ENCODE peak calls at places on chromosomes 16 and 17, in nine cellular contexts. S is heart left ventricle, K is SK-N-SH, C is GM23338, R is thoracic aorta, E is endothelial cell of umbilical vein, D is AG04450, M is lower lobe of right lung, N is upper lobe of right lung. F is an unnamed sample. For H3K27me3, the result is how much of the 10 kb centered on the place peaks cover.

GRCh38 chr16:22941970-22942501 is 128.1 kb downstream of the HS3ST2 start:
- DNase-seq in D (no peak), M (no peak), R (no peak), K (no peak), C (no peak), N (no peak), E (no peak), S (no peak), F (no peak)

GRCh38 chr16:89054261-89054661 is 39.4 kb upstream of the ACSF3 start:
- DNase-seq in E (no peak), S (no peak), D (no peak), R (no peak), N (no peak), M (no peak), C (no peak), K (no peak), F (no peak)

GRCh38 chr17:21286771-21287702 is 2.5 kb downstream of the MAP2K3 start:
- DNase-seq in M (no peak), E (no peak), R (no peak), C (no peak), N (peak), K (no peak), S (no peak), D (no peak), F (no peak)

GRCh38 chr16:3214904-3215600 is 19.9 kb downstream of the ZNF200 start:
- DNase-seq in D (no peak), C (no peak), N (no peak), K (no peak), R (no peak), M (no peak), E (no peak), S (no peak), F (peak)

GRCh38 chr17:77634710-77635109 is 323.8 kb upstream of the TNRC6C start:
- DNase-seq in E (peak), S (no peak), N (no peak), R (no peak), M (no peak), D (no peak), K (no peak), C (no peak), F (no peak)

GRCh38 chr17:76538281-76538931 is 897 bp upstream of the CYGB start:
- DNase-seq in E (no peak), S (no peak), N (peak), M (peak), C (peak), K (peak), D (no peak), R (no peak), F (no peak)

GRCh38 chr17:1709971-1710806 is at the start of gene TLCD2:
- DNase-seq in C (peak), R (no peak), K (peak), M (peak), D (no peak), E (peak), N (peak), S (peak), F (no peak)

GRCh38 chr16:31081428-31082351 is 7.1 kb downstream of the PRSS53 start:
- DNase-seq in N (no peak), K (no peak), M (no peak), S (no peak), R (no peak), C (no peak), E (no peak), D (no peak), F (no peak)

GRCh38 chr17:81371910-81372760 is 23.1 kb upstream of the BAHCC1 start:
- DNase-seq in R (no peak), S (peak), E (peak), N (no peak), K (peak), D (no peak), M (peak), C (peak), F (no peak)
- H3K27ac ChIP-seq in R (no peak), S (peak), E (no peak), N (no peak), K (no peak), D (no peak), M (peak), C (no peak), F (no peak)

GRCh38 chr16:75948441-75948840 is 222.2 kb upstream of the CPHXL start:
- DNase-seq in K (no peak), E (no peak), D (no peak), R (no peak), N (no peak), M (no peak), S (no peak), C (no peak), F (no peak)
- H3K27me3 ChIP-seq in K (under half), E (under half), D (under half), R (under half), N (under half), M (under half), S (under half), C (under half), F (under half)

DNA sequence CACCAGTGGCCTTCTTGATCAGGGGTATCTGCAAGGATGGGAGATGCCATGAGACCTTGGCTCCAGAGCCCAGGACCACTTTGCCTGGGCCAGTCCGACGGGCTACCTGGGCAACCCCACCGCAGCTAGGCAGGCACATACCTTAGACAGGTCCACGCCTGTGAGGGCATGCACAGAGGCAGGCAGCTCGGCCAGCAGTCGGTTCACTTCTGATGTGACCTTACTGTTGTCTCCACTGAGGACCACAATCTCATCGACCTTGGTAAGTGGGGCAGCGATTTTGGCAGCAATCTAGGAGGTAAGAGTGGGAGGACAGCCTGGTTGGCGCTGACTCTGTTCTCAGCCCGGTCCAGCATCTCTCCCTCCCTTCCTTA is 17.0 kb downstream of the FLOT2 start:
- DNase-seq in S (no peak), K (no peak), E (no peak), D (no peak), M (peak), R (no peak), N (no peak), C (no peak), F (no peak)
- H3K27ac ChIP-seq in S (no peak), K (no peak), E (no peak), D (no peak), M (no peak), R (no peak), N (no peak), C (no peak), F (no peak)

GRCh38 chr17:6706996-6707395 is 6.2 kb downstream of the SLC13A5 start:
- DNase-seq in N (peak), M (no peak), D (no peak), E (no peak), K (no peak), S (no peak), C (no peak), R (no peak), F (no peak)
- H3K27me3 ChIP-seq in N (under half), M (under half), D (under half), E (under half), K (half or more), S (under half), C (under half), R (under half), F (under half)

DNA sequence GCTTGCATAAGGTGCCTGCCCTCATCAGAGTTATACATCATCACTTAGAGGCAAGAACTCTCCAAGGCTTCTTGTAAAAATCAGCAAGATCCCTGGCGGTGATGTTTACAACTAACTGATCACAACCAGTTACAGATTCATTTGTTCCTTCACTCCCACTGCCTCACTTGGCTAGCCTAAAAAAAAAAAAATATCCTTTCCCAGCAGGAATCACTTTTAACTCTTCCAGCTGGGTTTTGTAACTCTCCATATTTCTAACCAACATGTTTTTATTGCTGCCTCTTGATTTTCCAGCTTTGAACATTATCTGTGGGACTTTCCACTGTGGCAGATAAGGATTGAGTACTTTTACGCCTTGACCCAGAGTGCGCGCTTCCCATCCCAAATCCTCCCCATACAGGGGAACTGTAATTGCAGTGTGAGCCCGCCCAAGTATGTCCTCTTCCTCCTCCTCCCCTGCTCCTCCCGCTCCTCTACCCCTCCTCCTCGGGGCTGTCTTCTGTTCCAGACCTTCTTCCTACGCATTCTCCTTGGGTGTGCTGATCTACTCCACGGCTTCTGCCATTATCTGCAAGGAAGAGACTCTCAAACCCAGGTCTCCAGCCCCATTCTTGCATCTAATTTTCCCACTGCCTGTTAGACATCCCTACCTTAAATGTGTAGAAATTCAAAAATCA is 43.4 kb downstream of the CYB5D2 start:
- DNase-seq in C (no peak), D (no peak), R (no peak), S (no peak), E (no peak), N (peak), K (no peak), M (no peak), F (no peak)
- H3K27ac ChIP-seq in C (peak), D (no peak), R (no peak), S (no peak), E (no peak), N (no peak), K (no peak), M (no peak), F (no peak)

DNA sequence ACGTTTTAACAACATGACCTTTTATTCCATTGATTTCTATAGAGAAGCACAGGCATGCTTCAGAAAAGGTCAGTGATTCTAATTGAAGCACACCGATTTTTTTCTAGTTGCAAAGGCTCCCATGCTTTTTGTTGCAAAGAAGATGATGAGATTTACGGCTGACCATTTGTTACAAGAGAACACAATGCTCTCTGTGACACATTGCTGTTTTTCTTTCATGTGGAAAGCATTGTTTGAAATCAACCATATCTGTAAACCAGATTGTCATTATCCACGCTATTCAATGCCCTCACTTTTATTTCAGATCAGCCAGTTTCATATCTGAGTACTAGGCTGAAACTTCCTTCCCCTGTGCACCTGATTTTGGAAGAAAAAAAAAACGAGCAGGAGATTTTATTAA is 99.9 kb downstream of the NLK start:
- DNase-seq in M (no peak), C (no peak), S (no peak), E (no peak), K (no peak), D (no peak), R (no peak), N (no peak), F (no peak)
- H3K27me3 ChIP-seq in M (under half), C (under half), S (under half), E (under half), K (under half), D (under half), R (under half), N (under half), F (under half)

DNA sequence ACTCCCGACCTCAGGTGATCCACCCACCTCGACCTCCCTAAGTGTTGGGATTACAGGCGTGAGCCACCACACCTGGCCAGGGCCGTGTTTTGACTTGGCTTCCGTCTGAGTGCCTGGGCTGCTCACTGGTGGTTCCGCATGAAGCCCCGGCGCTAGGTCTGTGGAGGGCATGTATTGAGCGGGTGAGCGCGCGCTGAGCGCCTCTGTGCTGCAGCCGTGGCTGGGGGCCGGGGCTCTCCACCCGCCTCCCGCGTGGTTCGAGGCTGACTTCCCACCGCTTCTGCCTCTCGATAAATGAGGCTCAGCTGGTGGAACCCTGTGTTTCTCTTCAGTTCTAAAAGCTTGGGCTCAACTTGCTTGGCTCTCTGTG is 38.9 kb upstream of the ATP2A3 start:
- DNase-seq in M (no peak), K (no peak), R (no peak), S (no peak), C (peak), N (no peak), D (no peak), E (no peak), F (no peak)
- H3K27ac ChIP-seq in M (no peak), K (no peak), R (no peak), S (peak), C (peak), N (no peak), D (no peak), E (no peak), F (no peak)

GRCh38 chr16:749010-749409 is 8.2 kb upstream of the CIAO3 start:
- DNase-seq in C (no peak), M (no peak), D (peak), E (no peak), S (no peak), R (no peak), K (no peak), N (no peak), F (no peak)
- H3K27me3 ChIP-seq in C (under half), M (under half), D (under half), E (under half), S (under half), R (under half), K (under half), N (under half), F (under half)

DNA sequence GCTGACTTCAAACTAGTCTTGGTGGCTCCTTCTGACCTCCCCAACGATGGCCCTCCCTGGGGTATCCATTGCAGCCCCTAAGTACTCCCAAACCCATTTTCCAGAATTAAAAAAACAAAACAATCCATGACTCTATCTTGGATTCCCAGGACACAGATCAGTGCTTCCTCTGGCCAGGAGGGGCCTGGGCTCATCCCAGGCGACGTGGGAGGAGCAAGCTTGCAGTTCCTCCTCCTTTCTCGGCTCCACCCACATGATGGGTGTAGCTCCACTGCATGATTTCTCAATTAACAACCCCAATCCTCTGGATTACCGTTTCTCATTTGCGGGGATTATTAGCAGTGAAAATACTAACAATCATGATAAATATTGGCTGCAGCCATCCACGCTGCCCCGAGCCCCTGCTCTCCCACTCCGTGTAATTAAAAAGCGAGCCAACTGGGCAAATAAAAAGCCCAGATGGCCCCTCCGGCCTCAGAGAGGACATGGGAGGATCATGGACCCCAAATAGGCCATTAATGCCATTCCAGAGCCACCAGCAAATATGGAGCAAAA is 46.4 kb upstream of the SDK2 start:
- DNase-seq in E (no peak), R (no peak), S (no peak), M (no peak), K (peak), N (no peak), D (no peak), C (peak), F (no peak)
- H3K27ac ChIP-seq in E (no peak), R (no peak), S (no peak), M (no peak), K (no peak), N (no peak), D (no peak), C (no peak), F (no peak)

GRCh38 chr17:48726916-48727286 is 1.6 kb downstream of the HOXB13 start:
- DNase-seq in K (no peak), M (no peak), D (no peak), C (no peak), N (no peak), S (no peak), R (no peak), E (no peak), F (no peak)
- H3K27me3 ChIP-seq in K (half or more), M (half or more), D (half or more), C (half or more), N (half or more), S (half or more), R (half or more), E (half or more), F (half or more)